ENCODE peak calls at places on chromosome 17, in six cellular contexts. J is psoas muscle; X is NCI-H1417 treated with DMSO at 0.1 percent for 48 hours; C is trophoblast cell; M is stimulated activated CD4-positive, alpha-beta T cell treated with anti-CD3 and anti-CD28 coated beads, Interleukin-2, amount 100 ng/mL, for 24 hours; S is lung. A is an unnamed sample.

GRCh38 chr17:10048951-10049350 is 143.9 kb upstream of the RCVRN start:
- DNase-seq in J (no peak), X (no peak), C (no peak), M (no peak), S (no peak), A (no peak)

GRCh38 chr17:51427259-51428255 is 167.2 kb downstream of the UTP18 start:
- DNase-seq in J (no peak), X (no peak), C (peak; percentile 54), M (peak; percentile 60), S (no peak), A (no peak)

GRCh38 chr17:67253379-67253778 is 8.4 kb upstream of the HELZ start:
- DNase-seq in J (no peak), X (no peak), C (peak; percentile 92), M (no peak), S (no peak), A (no peak)

GRCh38 chr17:78414178-78415162 is 36.0 kb downstream of the PGS1 start:
- DNase-seq in J (no peak), X (no peak), C (no peak), M (peak; percentile 54), S (no peak), A (no peak)

GRCh38 chr17:75625813-75626486 is 7.3 kb upstream of the SMIM5 start:
- DNase-seq in J (no peak), X (no peak), C (peak; percentile 32), M (peak; percentile 23), S (no peak), A (no peak)

GRCh38 chr17:31386542-31387075 is 4.9 kb upstream of the RAB11FIP4 start:
- DNase-seq in J (no peak), X (no peak), C (no peak), M (no peak), S (no peak), A (no peak)

GRCh38 chr17:32258383-32259121 is 7.1 kb upstream of the RHBDL3 start:
- DNase-seq in J (no peak), X (no peak), C (no peak), M (no peak), S (no peak), A (no peak)

GRCh38 chr17:17204041-17204591 is 2.0 kb downstream of the PLD6 start:
- DNase-seq in J (no peak), X (no peak), C (no peak), M (no peak), S (no peak), A (no peak)

GRCh38 chr17:82112181-82112865 is 14.3 kb upstream of the FASN start:
- DNase-seq in J (no peak), X (no peak), C (no peak), M (no peak), S (no peak), A (no peak)

GRCh38 chr17:50558955-50559614 is 1.4 kb upstream of the CACNA1G start:
- DNase-seq in J (no peak), X (no peak), C (no peak), M (no peak), S (no peak), A (peak; percentile 41)

GRCh38 chr17:72222571-72222970 is 101.8 kb downstream of the SOX9 start:
- DNase-seq in J (no peak), X (no peak), C (no peak), M (no peak), S (no peak), A (no peak)

GRCh38 chr17:30267625-30268024 is 24.1 kb downstream of the BLMH start:
- DNase-seq in J (no peak), X (no peak), C (no peak), M (no peak), S (no peak), A (no peak)

A was measured in uterus.